ENCODE peak calls at places on chromosomes 4 and X, in five cellular contexts. One of them, this sample, is unnamed.

GRCh38 chr4:2217726-2218125 is 24.2 kb downstream of the HAUS3 start:
- DNase-seq in osteocyte: no peak
- DNase-seq in breast epithelium: no peak
- DNase-seq in type B pancreatic cell: no peak
- DNase-seq in GM20000: no peak
- DNase-seq in this sample: no peak

GRCh38 chr4:100076753-100077152 is 113.5 kb downstream of the DDIT4L start:
- DNase-seq in breast epithelium: no peak
- DNase-seq in GM20000: no peak
- DNase-seq in osteocyte: no peak
- DNase-seq in type B pancreatic cell: no peak
- DNase-seq in this sample: no peak

GRCh38 chr4:173289351-173289725 is 44.8 kb downstream of the HMGB2 start:
- DNase-seq in osteocyte: no peak
- DNase-seq in type B pancreatic cell: no peak
- DNase-seq in GM20000: no peak
- DNase-seq in breast epithelium: no peak
- DNase-seq in this sample: no peak

GRCh38 chrX:74291577-74291963 is 12.4 kb upstream of the ZCCHC13 start:
- DNase-seq in osteocyte: no peak
- DNase-seq in type B pancreatic cell: no peak
- DNase-seq in GM20000: no peak
- DNase-seq in breast epithelium: no peak
- DNase-seq in this sample: no peak

GRCh38 chrX:101460669-101461068 is 24.6 kb upstream of the ARMCX4 start:
- DNase-seq in type B pancreatic cell: no peak
- DNase-seq in breast epithelium: no peak
- DNase-seq in osteocyte: no peak
- DNase-seq in GM20000: no peak
- DNase-seq in this sample: no peak

GRCh38 chrX:47030339-47030738 is 47.9 kb upstream of the RGN start:
- DNase-seq in type B pancreatic cell: no peak
- DNase-seq in breast epithelium: no peak
- DNase-seq in osteocyte: no peak
- DNase-seq in GM20000: peak
- DNase-seq in this sample: no peak

GRCh38 chrX:110418220-110418856 is 59.7 kb downstream of the RTL9 start:
- DNase-seq in osteocyte: no peak
- DNase-seq in breast epithelium: no peak
- DNase-seq in type B pancreatic cell: no peak
- DNase-seq in GM20000: no peak
- DNase-seq in this sample: no peak

GRCh38 chr4:147336252-147336651 is 144.6 kb upstream of the EDNRA start:
- DNase-seq in type B pancreatic cell: no peak
- DNase-seq in breast epithelium: no peak
- DNase-seq in osteocyte: no peak
- DNase-seq in GM20000: no peak
- DNase-seq in this sample: no peak

GRCh38 chr4:54879576-54879975 is 221.8 kb downstream of the KIT start:
- DNase-seq in GM20000: no peak
- DNase-seq in breast epithelium: no peak
- DNase-seq in type B pancreatic cell: no peak
- DNase-seq in osteocyte: no peak
- DNase-seq in this sample: no peak

GRCh38 chr4:119000400-119000799 is 111.7 kb downstream of the SYNPO2 start:
- DNase-seq in type B pancreatic cell: no peak
- DNase-seq in osteocyte: no peak
- DNase-seq in breast epithelium: no peak
- DNase-seq in GM20000: no peak
- DNase-seq in this sample: no peak

GRCh38 chr4:168920438-168921081 is 89.5 kb downstream of the CBR4 start:
- DNase-seq in type B pancreatic cell: no peak
- DNase-seq in GM20000: no peak
- DNase-seq in breast epithelium: no peak
- DNase-seq in osteocyte: no peak
- DNase-seq in this sample: no peak

GRCh38 chr4:16721618-16722291 is 176.7 kb downstream of the LDB2 start:
- DNase-seq in breast epithelium: no peak
- DNase-seq in osteocyte: no peak
- DNase-seq in type B pancreatic cell: no peak
- DNase-seq in GM20000: no peak
- DNase-seq in this sample: no peak

GRCh38 chrX:137033774-137034507 is at the start of gene GPR101:
- DNase-seq in osteocyte: no peak
- DNase-seq in type B pancreatic cell: no peak
- DNase-seq in breast epithelium: no peak
- DNase-seq in GM20000: no peak
- DNase-seq in this sample: no peak

GRCh38 chrX:148928803-148929202 is 428.4 kb downstream of the AFF2 start:
- DNase-seq in breast epithelium: no peak
- DNase-seq in type B pancreatic cell: no peak
- DNase-seq in osteocyte: no peak
- DNase-seq in GM20000: no peak
- DNase-seq in this sample: no peak

GRCh38 chr4:144223654-144224053 is 83.1 kb upstream of the GYPA start:
- DNase-seq in GM20000: no peak
- DNase-seq in breast epithelium: no peak
- DNase-seq in type B pancreatic cell: no peak
- DNase-seq in osteocyte: no peak
- DNase-seq in this sample: no peak

GRCh38 chr4:44772340-44772739 is 46.0 kb upstream of the GNPDA2 start:
- DNase-seq in breast epithelium: no peak
- DNase-seq in type B pancreatic cell: no peak
- DNase-seq in GM20000: no peak
- DNase-seq in osteocyte: no peak
- DNase-seq in this sample: no peak

GRCh38 chrX:104193485-104193884 is 27.2 kb downstream of the FAM199X start:
- DNase-seq in GM20000: no peak
- DNase-seq in osteocyte: no peak
- DNase-seq in breast epithelium: no peak
- DNase-seq in type B pancreatic cell: no peak
- DNase-seq in this sample: no peak

GRCh38 chr4:579543-580175 is 3.6 kb upstream of the TMEM271 start:
- DNase-seq in type B pancreatic cell: no peak
- DNase-seq in GM20000: no peak
- DNase-seq in osteocyte: peak
- DNase-seq in breast epithelium: no peak
- DNase-seq in this sample: no peak

GRCh38 chr4:38166082-38166481 is 205.9 kb downstream of the PTTG2 start:
- DNase-seq in breast epithelium: no peak
- DNase-seq in type B pancreatic cell: no peak
- DNase-seq in GM20000: no peak
- DNase-seq in osteocyte: no peak
- DNase-seq in this sample: no peak

GRCh38 chr4:137531121-137531520 is 1.2 kb downstream of the PCDH18 start:
- DNase-seq in breast epithelium: no peak
- DNase-seq in GM20000: no peak
- DNase-seq in osteocyte: no peak
- DNase-seq in type B pancreatic cell: no peak
- DNase-seq in this sample: no peak
- TF ChIP-seq CTCF in breast epithelium: no peak
- TF ChIP-seq CTCF in GM20000: no peak
- TF ChIP-seq CTCF in osteocyte: peak
- TF ChIP-seq CTCF in type B pancreatic cell: peak
- TF ChIP-seq CTCF in this sample: peak

DNA sequence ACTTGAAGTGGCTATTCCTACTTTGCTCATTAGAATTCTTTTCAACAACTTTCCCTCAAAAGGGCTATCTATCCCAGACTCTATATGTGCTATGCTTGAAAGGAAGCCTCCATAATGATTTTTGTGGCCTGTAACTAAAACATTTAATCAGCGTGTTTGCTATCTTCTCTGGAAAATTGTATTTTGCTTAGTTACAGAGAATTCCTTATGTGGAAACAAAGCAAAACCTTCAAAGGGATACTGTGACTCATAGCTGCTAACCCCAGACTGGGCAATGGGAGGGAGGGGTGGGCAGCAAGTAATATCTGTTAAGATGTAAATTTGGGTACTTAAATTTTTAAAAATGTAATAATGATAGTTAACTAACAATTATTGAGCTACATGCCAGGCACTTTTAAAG is 3.7 kb downstream of the SLC25A14 start:
- DNase-seq in osteocyte: no peak
- DNase-seq in breast epithelium: no peak
- DNase-seq in type B pancreatic cell: no peak
- DNase-seq in GM20000: no peak
- DNase-seq in this sample: no peak
- TF ChIP-seq CTCF in osteocyte: no peak
- TF ChIP-seq CTCF in breast epithelium: no peak
- TF ChIP-seq CTCF in type B pancreatic cell: no peak
- TF ChIP-seq CTCF in GM20000: no peak
- TF ChIP-seq CTCF in this sample: no peak

GRCh38 chr4:178070155-178070554 is 627.9 kb upstream of the AGA start:
- DNase-seq in osteocyte: no peak
- DNase-seq in type B pancreatic cell: no peak
- DNase-seq in GM20000: no peak
- DNase-seq in breast epithelium: no peak
- DNase-seq in this sample: no peak
- TF ChIP-seq CTCF in osteocyte: no peak
- TF ChIP-seq CTCF in type B pancreatic cell: no peak
- TF ChIP-seq CTCF in GM20000: no peak
- TF ChIP-seq CTCF in breast epithelium: no peak
- TF ChIP-seq CTCF in this sample: no peak

GRCh38 chr4:28463184-28463690 is 1602.6 kb downstream of the STIM2 start:
- DNase-seq in type B pancreatic cell: no peak
- DNase-seq in breast epithelium: no peak
- DNase-seq in osteocyte: no peak
- DNase-seq in GM20000: no peak
- DNase-seq in this sample: no peak

GRCh38 chr4:28464823-28465222 is 1604.2 kb downstream of the STIM2 start:
- DNase-seq in breast epithelium: no peak
- DNase-seq in GM20000: no peak
- DNase-seq in type B pancreatic cell: no peak
- DNase-seq in osteocyte: no peak
- DNase-seq in this sample: no peak

GRCh38 chr4:28462766-28463165 is 1602.1 kb downstream of the STIM2 start:
- DNase-seq in type B pancreatic cell: no peak
- DNase-seq in GM20000: no peak
- DNase-seq in osteocyte: no peak
- DNase-seq in breast epithelium: no peak
- DNase-seq in this sample: no peak
- TF ChIP-seq CTCF in type B pancreatic cell: no peak
- TF ChIP-seq CTCF in GM20000: no peak
- TF ChIP-seq CTCF in osteocyte: no peak
- TF ChIP-seq CTCF in breast epithelium: no peak
- TF ChIP-seq CTCF in this sample: peak

DNA sequence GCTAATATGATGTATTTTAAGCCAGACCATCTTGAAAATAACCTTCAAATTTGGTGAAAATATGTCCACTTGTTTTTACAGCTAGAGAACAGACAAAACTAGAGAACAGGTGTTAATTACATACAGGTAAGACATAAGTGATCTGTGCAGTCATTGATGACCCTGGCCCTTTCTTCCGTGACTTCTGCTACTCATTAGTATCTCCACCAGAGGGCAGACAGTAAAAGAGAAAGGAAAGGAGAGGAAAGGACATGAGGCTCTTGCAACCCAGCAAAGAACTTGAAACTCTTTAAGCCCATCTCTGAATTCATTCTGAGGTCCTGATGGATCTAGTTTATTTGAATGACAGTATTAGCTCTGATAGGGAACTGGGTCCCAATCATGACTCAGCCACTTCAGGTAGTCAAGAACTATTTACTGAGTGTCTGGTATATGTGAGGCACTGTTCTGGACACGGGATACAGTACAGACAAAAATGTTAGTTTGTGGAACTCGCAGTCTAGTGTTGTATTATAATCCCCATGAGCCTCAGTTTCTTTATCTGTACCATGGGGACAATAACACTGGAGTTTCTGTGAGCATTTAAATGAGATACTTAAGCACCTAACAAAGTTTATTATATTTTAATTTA is 121.0 kb upstream of the TEX13D start:
- DNase-seq in GM20000: peak
- DNase-seq in type B pancreatic cell: no peak
- DNase-seq in breast epithelium: no peak
- DNase-seq in osteocyte: no peak
- DNase-seq in this sample: no peak
- TF ChIP-seq CTCF in GM20000: peak
- TF ChIP-seq CTCF in type B pancreatic cell: peak
- TF ChIP-seq CTCF in breast epithelium: no peak
- TF ChIP-seq CTCF in osteocyte: peak
- TF ChIP-seq CTCF in this sample: peak

GRCh38 chrX:8010105-8010504 is 82.9 kb upstream of the PNPLA4 start:
- DNase-seq in breast epithelium: no peak
- DNase-seq in type B pancreatic cell: no peak
- DNase-seq in osteocyte: no peak
- DNase-seq in GM20000: no peak
- DNase-seq in this sample: no peak
- TF ChIP-seq CTCF in breast epithelium: no peak
- TF ChIP-seq CTCF in type B pancreatic cell: peak
- TF ChIP-seq CTCF in osteocyte: no peak
- TF ChIP-seq CTCF in GM20000: no peak
- TF ChIP-seq CTCF in this sample: no peak

GRCh38 chr4:53510316-53510715 is 81.0 kb downstream of the LNX1 start:
- DNase-seq in GM20000: no peak
- DNase-seq in breast epithelium: no peak
- DNase-seq in osteocyte: no peak
- DNase-seq in type B pancreatic cell: no peak
- DNase-seq in this sample: no peak

GRCh38 chr4:53508446-53508845 is 82.8 kb downstream of the LNX1 start:
- DNase-seq in osteocyte: no peak
- DNase-seq in type B pancreatic cell: no peak
- DNase-seq in GM20000: no peak
- DNase-seq in breast epithelium: no peak
- DNase-seq in this sample: no peak

GRCh38 chr4:53507671-53508286 is 83.5 kb downstream of the LNX1 start:
- DNase-seq in breast epithelium: no peak
- DNase-seq in osteocyte: no peak
- DNase-seq in type B pancreatic cell: no peak
- DNase-seq in GM20000: no peak
- DNase-seq in this sample: no peak

GRCh38 chr4:53507058-53507457 is 84.2 kb downstream of the LNX1 start:
- DNase-seq in type B pancreatic cell: no peak
- DNase-seq in osteocyte: no peak
- DNase-seq in breast epithelium: no peak
- DNase-seq in GM20000: no peak
- DNase-seq in this sample: no peak

DNA sequence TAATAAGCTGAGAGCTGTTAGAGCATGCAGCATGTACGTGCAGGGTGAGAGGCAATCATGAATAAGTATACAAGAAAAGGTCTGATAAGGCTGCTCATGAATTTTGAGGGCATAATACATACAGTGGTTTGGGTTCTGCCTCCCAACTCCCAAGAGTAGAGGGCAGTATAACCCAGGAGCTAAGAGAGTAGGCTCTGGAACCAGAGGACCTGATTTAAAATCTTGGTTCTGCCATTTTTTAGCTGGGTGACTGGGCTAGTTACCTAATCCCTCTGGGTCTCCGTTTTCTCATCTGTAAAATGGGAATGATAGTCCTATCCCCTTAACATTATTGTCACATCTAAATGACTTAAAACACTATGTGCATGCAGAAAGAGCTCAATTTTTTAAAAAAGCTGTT is 85.3 kb downstream of the LNX1 start:
- DNase-seq in breast epithelium: no peak
- DNase-seq in osteocyte: no peak
- DNase-seq in GM20000: no peak
- DNase-seq in type B pancreatic cell: no peak
- DNase-seq in this sample: no peak
- TF ChIP-seq CTCF in breast epithelium: no peak
- TF ChIP-seq CTCF in osteocyte: peak
- TF ChIP-seq CTCF in GM20000: no peak
- TF ChIP-seq CTCF in type B pancreatic cell: no peak
- TF ChIP-seq CTCF in this sample: peak